ENCODE peak calls at places on chromosomes 3 and 15, in six cellular contexts. One of them, this sample, is unnamed.

GRCh38 chr3:158660711-158661110 is 11.7 kb downstream of the LXN start:
- DNase-seq in A172: no peak
- DNase-seq in head of caudate nucleus: no peak
- DNase-seq in osteocyte: no peak
- DNase-seq in nephron progenitor cell: no peak
- DNase-seq in right cardiac atrium: no peak
- DNase-seq in this sample: no peak

GRCh38 chr15:60591491-60592385 is 112.8 kb upstream of the ICE2 start:
- DNase-seq in right cardiac atrium: peak; percentile 82
- DNase-seq in A172: no peak
- DNase-seq in osteocyte: peak; percentile 86
- DNase-seq in nephron progenitor cell: peak; percentile 62
- DNase-seq in head of caudate nucleus: peak; percentile 59
- DNase-seq in this sample: no peak

GRCh38 chr3:158727499-158728377 is 4.5 kb downstream of the RARRES1 start:
- DNase-seq in nephron progenitor cell: peak; percentile 43
- DNase-seq in head of caudate nucleus: peak; percentile 59
- DNase-seq in right cardiac atrium: no peak
- DNase-seq in osteocyte: no peak
- DNase-seq in A172: peak; percentile 71
- DNase-seq in this sample: peak; percentile 72

GRCh38 chr15:31554261-31554660 is 227.6 kb downstream of the KLF13 start:
- DNase-seq in A172: peak; percentile 65
- DNase-seq in right cardiac atrium: peak; percentile 90
- DNase-seq in osteocyte: no peak
- DNase-seq in head of caudate nucleus: peak; percentile 73
- DNase-seq in nephron progenitor cell: no peak
- DNase-seq in this sample: peak; percentile 39

GRCh38 chr15:39232512-39232911 is 348.4 kb upstream of the THBS1 start:
- DNase-seq in head of caudate nucleus: no peak
- DNase-seq in right cardiac atrium: no peak
- DNase-seq in osteocyte: no peak
- DNase-seq in A172: peak; percentile 53
- DNase-seq in nephron progenitor cell: no peak
- DNase-seq in this sample: peak; percentile 19

GRCh38 chr15:53611145-53611920 is 148.1 kb downstream of the WDR72 start:
- DNase-seq in nephron progenitor cell: no peak
- DNase-seq in right cardiac atrium: no peak
- DNase-seq in A172: no peak
- DNase-seq in head of caudate nucleus: no peak
- DNase-seq in osteocyte: no peak
- DNase-seq in this sample: peak; percentile 38

GRCh38 chr3:96814581-96815567 is at the start of gene EPHA6:
- DNase-seq in osteocyte: no peak
- DNase-seq in nephron progenitor cell: peak; percentile 18
- DNase-seq in A172: no peak
- DNase-seq in head of caudate nucleus: peak; percentile 48
- DNase-seq in right cardiac atrium: peak; percentile 34
- DNase-seq in this sample: peak; percentile 34

GRCh38 chr15:88950600-88951160 is 37.5 kb upstream of the MFGE8 start:
- DNase-seq in A172: no peak
- DNase-seq in nephron progenitor cell: no peak
- DNase-seq in head of caudate nucleus: peak; percentile 45
- DNase-seq in right cardiac atrium: no peak
- DNase-seq in osteocyte: peak; percentile 62
- DNase-seq in this sample: no peak

GRCh38 chr3:188153498-188153948 is 434 bp upstream of the LPP start:
- DNase-seq in A172: peak; percentile 86
- DNase-seq in head of caudate nucleus: peak; percentile 59
- DNase-seq in nephron progenitor cell: peak; percentile 80
- DNase-seq in osteocyte: no peak
- DNase-seq in right cardiac atrium: peak; percentile 89
- DNase-seq in this sample: peak; percentile 90

GRCh38 chr3:52299815-52300611 is 12.4 kb downstream of the GLYCTK start:
- DNase-seq in right cardiac atrium: peak; percentile 74
- DNase-seq in nephron progenitor cell: peak; percentile 52
- DNase-seq in osteocyte: no peak
- DNase-seq in head of caudate nucleus: no peak
- DNase-seq in A172: peak; percentile 68
- DNase-seq in this sample: no peak

GRCh38 chr3:102259636-102260035 is 175.2 kb upstream of the ZPLD1 start:
- DNase-seq in osteocyte: no peak
- DNase-seq in nephron progenitor cell: no peak
- DNase-seq in head of caudate nucleus: no peak
- DNase-seq in A172: no peak
- DNase-seq in right cardiac atrium: no peak
- DNase-seq in this sample: no peak

GRCh38 chr15:63218114-63218808 is 28.9 kb downstream of the RAB8B start:
- DNase-seq in right cardiac atrium: no peak
- DNase-seq in head of caudate nucleus: no peak
- DNase-seq in osteocyte: no peak
- DNase-seq in nephron progenitor cell: no peak
- DNase-seq in A172: peak; percentile 47
- DNase-seq in this sample: no peak

GRCh38 chr3:153163349-153164008 is 1.5 kb downstream of the RAP2B start:
- DNase-seq in head of caudate nucleus: no peak
- DNase-seq in osteocyte: no peak
- DNase-seq in right cardiac atrium: no peak
- DNase-seq in A172: peak; percentile 39
- DNase-seq in nephron progenitor cell: no peak
- DNase-seq in this sample: peak; percentile 37

GRCh38 chr3:21954709-21955108 is 203.7 kb upstream of the ZNF385D start:
- DNase-seq in A172: peak; percentile 17
- DNase-seq in head of caudate nucleus: no peak
- DNase-seq in osteocyte: no peak
- DNase-seq in nephron progenitor cell: no peak
- DNase-seq in right cardiac atrium: no peak
- DNase-seq in this sample: no peak

GRCh38 chr3:39260957-39261356 is 18.9 kb downstream of the CX3CR1 start:
- DNase-seq in osteocyte: peak; percentile 85
- DNase-seq in nephron progenitor cell: no peak
- DNase-seq in head of caudate nucleus: peak; percentile 29
- DNase-seq in A172: peak; percentile 92
- DNase-seq in right cardiac atrium: peak; percentile 94
- DNase-seq in this sample: peak; percentile 73

GRCh38 chr15:81752149-81752942 is 293.5 kb downstream of the MEX3B start:
- DNase-seq in nephron progenitor cell: no peak
- DNase-seq in right cardiac atrium: peak; percentile 91
- DNase-seq in osteocyte: peak; percentile 90
- DNase-seq in head of caudate nucleus: peak; percentile 53
- DNase-seq in A172: no peak
- DNase-seq in this sample: no peak

GRCh38 chr3:70832035-70832795 is 519.8 kb upstream of the MDFIC2 start:
- DNase-seq in osteocyte: no peak
- DNase-seq in nephron progenitor cell: no peak
- DNase-seq in head of caudate nucleus: peak; percentile 16
- DNase-seq in A172: peak; percentile 77
- DNase-seq in right cardiac atrium: peak; percentile 50
- DNase-seq in this sample: no peak

GRCh38 chr15:78750566-78750965 is 60.7 kb downstream of the ADAMTS7 start:
- DNase-seq in nephron progenitor cell: no peak
- DNase-seq in right cardiac atrium: no peak
- DNase-seq in A172: no peak
- DNase-seq in head of caudate nucleus: no peak
- DNase-seq in osteocyte: no peak
- DNase-seq in this sample: no peak

GRCh38 chr15:83927704-83928391 is 273.9 kb downstream of the ADAMTSL3 start:
- DNase-seq in right cardiac atrium: no peak
- DNase-seq in osteocyte: no peak
- DNase-seq in nephron progenitor cell: no peak
- DNase-seq in A172: no peak
- DNase-seq in head of caudate nucleus: no peak
- DNase-seq in this sample: no peak

GRCh38 chr3:126087552-126088175 is 3.7 kb upstream of the SLC41A3 start:
- DNase-seq in head of caudate nucleus: no peak
- DNase-seq in osteocyte: no peak
- DNase-seq in A172: no peak
- DNase-seq in nephron progenitor cell: no peak
- DNase-seq in right cardiac atrium: no peak
- DNase-seq in this sample: no peak

GRCh38 chr15:90706394-90707327 is 10.5 kb upstream of the BLM start:
- DNase-seq in right cardiac atrium: peak; percentile 57
- DNase-seq in A172: peak; percentile 38
- DNase-seq in head of caudate nucleus: no peak
- DNase-seq in osteocyte: peak; percentile 93
- DNase-seq in nephron progenitor cell: no peak
- DNase-seq in this sample: no peak

GRCh38 chr15:84947947-84948830 is 33.5 kb upstream of the PDE8A start:
- DNase-seq in osteocyte: no peak
- DNase-seq in right cardiac atrium: peak; percentile 78
- DNase-seq in head of caudate nucleus: no peak
- DNase-seq in A172: peak; percentile 50
- DNase-seq in nephron progenitor cell: no peak
- DNase-seq in this sample: no peak

GRCh38 chr3:141052570-141053069 is 1.5 kb downstream of the SPSB4 start:
- DNase-seq in head of caudate nucleus: no peak
- DNase-seq in right cardiac atrium: peak; percentile 78
- DNase-seq in A172: no peak
- DNase-seq in osteocyte: no peak
- DNase-seq in nephron progenitor cell: peak; percentile 74
- DNase-seq in this sample: no peak

GRCh38 chr3:39457361-39457760 is 10.1 kb upstream of the MOBP start:
- DNase-seq in head of caudate nucleus: no peak
- DNase-seq in osteocyte: no peak
- DNase-seq in nephron progenitor cell: no peak
- DNase-seq in A172: no peak
- DNase-seq in right cardiac atrium: no peak
- DNase-seq in this sample: no peak